ENCODE peak calls at places on chromosome 2, in five cellular contexts. One of them, this sample, is unnamed. For H3K4me1, the result is how much of the 10 kb centered on the place peaks cover.

GRCh38 chr2:182038579-182038978 is 52.9 kb downstream of the PPP1R1C start:
- ATAC-seq in lower lobe of right lung: peak
- ATAC-seq in Panc1: peak
- ATAC-seq in RWPE2: peak
- ATAC-seq in IMR-90: peak
- ATAC-seq in this sample: no peak

GRCh38 chr2:38692636-38693318 is 26.9 kb downstream of the GALM start:
- ATAC-seq in lower lobe of right lung: peak
- ATAC-seq in Panc1: no peak
- ATAC-seq in RWPE2: peak
- ATAC-seq in IMR-90: no peak
- ATAC-seq in this sample: no peak

GRCh38 chr2:68909793-68910674 is 38.8 kb upstream of the BMP10 start:
- ATAC-seq in lower lobe of right lung: peak
- ATAC-seq in Panc1: peak
- ATAC-seq in RWPE2: no peak
- ATAC-seq in IMR-90: peak
- ATAC-seq in this sample: no peak

GRCh38 chr2:110881908-110882307 is 149.5 kb downstream of the ACOXL start:
- ATAC-seq in lower lobe of right lung: no peak
- ATAC-seq in Panc1: no peak
- ATAC-seq in RWPE2: no peak
- ATAC-seq in IMR-90: no peak
- ATAC-seq in this sample: no peak

GRCh38 chr2:158497486-158497885 is 40.7 kb downstream of the PKP4 start:
- ATAC-seq in lower lobe of right lung: no peak
- ATAC-seq in Panc1: no peak
- ATAC-seq in RWPE2: peak
- ATAC-seq in IMR-90: no peak
- ATAC-seq in this sample: no peak

GRCh38 chr2:65397122-65397521 is 35.3 kb downstream of the SPRED2 start:
- ATAC-seq in lower lobe of right lung: no peak
- ATAC-seq in Panc1: no peak
- ATAC-seq in RWPE2: no peak
- ATAC-seq in IMR-90: peak
- ATAC-seq in this sample: no peak

GRCh38 chr2:74109551-74109950 is 38.2 kb downstream of the BOLA3 start:
- ATAC-seq in lower lobe of right lung: no peak
- ATAC-seq in Panc1: no peak
- ATAC-seq in RWPE2: no peak
- ATAC-seq in IMR-90: no peak
- ATAC-seq in this sample: no peak

GRCh38 chr2:159557437-159558034 is 58.8 kb downstream of the BAZ2B start:
- ATAC-seq in lower lobe of right lung: no peak
- ATAC-seq in Panc1: peak
- ATAC-seq in RWPE2: peak
- ATAC-seq in IMR-90: no peak
- ATAC-seq in this sample: no peak

GRCh38 chr2:158841839-158842238 is 46.7 kb downstream of the DAPL1 start:
- ATAC-seq in lower lobe of right lung: no peak
- ATAC-seq in Panc1: no peak
- ATAC-seq in RWPE2: no peak
- ATAC-seq in IMR-90: peak
- ATAC-seq in this sample: peak

GRCh38 chr2:127593228-127594115 is 52.5 kb upstream of the GPR17 start:
- ATAC-seq in lower lobe of right lung: no peak
- ATAC-seq in Panc1: peak
- ATAC-seq in RWPE2: no peak
- ATAC-seq in IMR-90: no peak
- ATAC-seq in this sample: peak

GRCh38 chr2:58055027-58055786 is 8.6 kb downstream of the VRK2 start:
- ATAC-seq in lower lobe of right lung: no peak
- ATAC-seq in Panc1: no peak
- ATAC-seq in RWPE2: no peak
- ATAC-seq in IMR-90: no peak
- ATAC-seq in this sample: no peak

GRCh38 chr2:61832183-61832841 is 21.5 kb downstream of the FAM161A start:
- ATAC-seq in lower lobe of right lung: no peak
- ATAC-seq in Panc1: no peak
- ATAC-seq in RWPE2: no peak
- ATAC-seq in IMR-90: no peak
- ATAC-seq in this sample: no peak

GRCh38 chr2:12928197-12928596 is 211.5 kb downstream of the TRIB2 start:
- ATAC-seq in lower lobe of right lung: no peak
- ATAC-seq in Panc1: peak
- ATAC-seq in RWPE2: peak
- ATAC-seq in IMR-90: peak
- ATAC-seq in this sample: no peak

GRCh38 chr2:197207106-197207505 is 103.5 kb downstream of the ANKRD44 start:
- ATAC-seq in lower lobe of right lung: no peak
- ATAC-seq in Panc1: no peak
- ATAC-seq in RWPE2: no peak
- ATAC-seq in IMR-90: peak
- ATAC-seq in this sample: no peak
- H3K4me3 ChIP-seq in lower lobe of right lung: no peak
- H3K4me3 ChIP-seq in Panc1: no peak
- H3K4me3 ChIP-seq in RWPE2: no peak
- H3K4me3 ChIP-seq in IMR-90: no peak
- H3K4me3 ChIP-seq in this sample: no peak

DNA sequence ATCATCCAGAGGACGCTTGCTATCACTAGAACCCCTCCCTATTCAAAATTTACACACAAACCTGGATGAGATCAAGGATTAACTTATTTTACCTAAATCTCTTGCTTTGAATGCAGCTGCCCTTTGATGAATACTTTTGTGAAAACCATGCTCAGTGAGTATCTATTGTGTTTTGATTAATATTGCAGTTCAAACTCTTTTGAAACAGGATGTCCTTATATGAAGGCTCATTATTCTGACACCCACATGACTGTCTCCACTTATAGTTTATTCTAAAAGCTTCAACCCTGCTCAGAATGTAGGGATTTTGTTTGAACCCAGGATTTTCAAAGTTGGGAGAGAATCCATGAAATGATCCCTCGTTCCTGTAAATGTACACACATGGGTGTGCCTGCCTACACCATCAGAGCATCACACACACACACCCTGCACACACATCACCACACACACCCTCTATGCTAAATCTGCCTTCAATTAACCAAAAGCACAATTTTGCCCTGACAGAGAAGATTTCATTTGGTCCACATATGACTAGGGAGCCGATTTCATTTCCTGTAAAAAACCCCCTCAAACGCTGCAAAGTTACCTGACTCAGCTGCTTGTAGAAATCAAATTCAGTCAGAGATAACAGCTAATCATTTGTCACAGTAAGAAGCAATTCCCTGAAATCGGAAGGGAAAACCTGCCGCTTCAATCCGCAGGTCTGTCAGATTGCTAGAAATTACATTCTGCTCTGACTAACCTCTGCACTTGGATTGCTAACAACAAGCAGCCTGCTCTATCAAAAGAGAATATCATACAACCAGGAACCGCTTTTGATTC is 65.2 kb downstream of the ZEB2 start:
- ATAC-seq in lower lobe of right lung: no peak
- ATAC-seq in Panc1: no peak
- ATAC-seq in RWPE2: no peak
- ATAC-seq in IMR-90: no peak
- ATAC-seq in this sample: no peak
- H3K4me1 ChIP-seq in lower lobe of right lung: half or more
- H3K4me1 ChIP-seq in Panc1: under half
- H3K4me1 ChIP-seq in RWPE2: under half
- H3K4me1 ChIP-seq in IMR-90: under half
- H3K4me1 ChIP-seq in this sample: under half

DNA sequence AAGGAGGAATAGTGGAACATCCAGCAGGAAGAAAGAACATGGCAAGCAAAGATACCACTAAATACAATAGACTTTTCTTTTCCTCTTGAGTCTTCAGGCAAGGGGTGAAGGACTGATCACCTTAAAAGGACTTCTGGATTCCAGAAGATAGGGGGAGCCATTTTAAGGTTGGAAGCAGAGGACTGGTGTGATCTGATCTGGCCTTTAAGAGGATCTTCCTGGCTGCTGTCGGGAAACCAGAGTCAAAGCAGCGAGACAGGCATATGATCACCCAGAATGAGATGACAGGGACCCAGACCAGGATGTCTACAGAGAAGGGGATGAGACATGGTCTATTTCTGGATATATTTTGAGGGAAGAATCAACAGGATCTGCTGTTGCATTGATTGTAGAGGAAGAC is 558.0 kb downstream of the STK39 start:
- ATAC-seq in lower lobe of right lung: no peak
- ATAC-seq in Panc1: no peak
- ATAC-seq in RWPE2: no peak
- ATAC-seq in IMR-90: no peak
- ATAC-seq in this sample: no peak
- TF ChIP-seq CTCF in lower lobe of right lung: no peak
- TF ChIP-seq CTCF in Panc1: peak
- TF ChIP-seq CTCF in RWPE2: no peak
- TF ChIP-seq CTCF in IMR-90: no peak
- TF ChIP-seq CTCF in this sample: no peak

GRCh38 chr2:217933326-217933993 is 69.3 kb downstream of the TNS1 start:
- ATAC-seq in lower lobe of right lung: no peak
- ATAC-seq in Panc1: no peak
- ATAC-seq in RWPE2: no peak
- ATAC-seq in IMR-90: no peak
- ATAC-seq in this sample: no peak

GRCh38 chr2:217932661-217933325 is 70.0 kb downstream of the TNS1 start:
- ATAC-seq in lower lobe of right lung: no peak
- ATAC-seq in Panc1: no peak
- ATAC-seq in RWPE2: no peak
- ATAC-seq in IMR-90: no peak
- ATAC-seq in this sample: no peak

GRCh38 chr2:217935245-217935879 is 67.4 kb downstream of the TNS1 start:
- ATAC-seq in lower lobe of right lung: no peak
- ATAC-seq in Panc1: no peak
- ATAC-seq in RWPE2: no peak
- ATAC-seq in IMR-90: peak
- ATAC-seq in this sample: no peak

GRCh38 chr2:217935901-217936684 is 66.7 kb downstream of the TNS1 start:
- ATAC-seq in lower lobe of right lung: peak
- ATAC-seq in Panc1: no peak
- ATAC-seq in RWPE2: no peak
- ATAC-seq in IMR-90: no peak
- ATAC-seq in this sample: peak

DNA sequence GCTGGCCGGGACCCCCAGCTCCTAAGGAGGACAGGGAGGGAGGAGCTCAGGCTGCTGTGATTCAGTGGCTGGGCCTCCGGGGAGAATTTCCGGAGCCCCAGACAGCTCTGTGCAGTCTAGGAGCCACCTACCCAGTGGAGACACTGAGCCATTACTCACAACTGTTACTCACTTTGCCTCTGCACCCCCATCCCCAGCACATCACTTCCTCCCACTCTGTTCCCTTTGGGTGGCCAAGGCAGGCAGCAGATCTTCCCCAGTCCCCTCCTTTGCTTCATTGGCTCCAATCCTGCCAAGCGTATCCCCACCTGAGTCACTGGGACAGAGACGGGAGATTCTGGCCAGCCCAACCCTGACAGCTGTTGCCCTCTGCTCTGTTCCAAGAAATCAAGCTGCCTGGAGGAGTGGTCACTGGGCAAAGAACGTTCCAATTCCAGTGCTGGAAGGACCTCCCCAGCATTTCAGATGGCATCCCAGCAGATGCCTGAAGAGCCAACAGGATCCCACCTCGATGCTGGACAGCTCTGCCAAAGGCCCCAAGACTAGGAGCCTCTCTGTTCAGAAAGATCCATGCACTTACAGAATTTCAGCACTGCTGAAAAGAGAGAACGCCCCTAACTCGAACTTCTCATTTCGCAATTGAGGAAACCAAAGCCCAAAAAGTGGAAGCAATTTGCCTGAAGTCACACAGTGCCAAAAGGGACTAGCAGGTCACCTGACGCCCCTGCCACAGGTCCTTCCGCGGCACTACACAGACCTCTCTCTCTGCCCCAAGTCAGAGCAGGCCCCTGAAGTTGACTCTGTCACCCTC is 68.3 kb downstream of the TNS1 start:
- ATAC-seq in lower lobe of right lung: peak
- ATAC-seq in Panc1: no peak
- ATAC-seq in RWPE2: peak
- ATAC-seq in IMR-90: peak
- ATAC-seq in this sample: peak
- H3K4me3 ChIP-seq in lower lobe of right lung: peak
- H3K4me3 ChIP-seq in Panc1: no peak
- H3K4me3 ChIP-seq in RWPE2: no peak
- H3K4me3 ChIP-seq in IMR-90: no peak
- H3K4me3 ChIP-seq in this sample: peak

GRCh38 chr2:120708944-120709607 is 26.6 kb upstream of the GLI2 start:
- ATAC-seq in lower lobe of right lung: no peak
- ATAC-seq in Panc1: no peak
- ATAC-seq in RWPE2: no peak
- ATAC-seq in IMR-90: no peak
- ATAC-seq in this sample: no peak

GRCh38 chr2:120707816-120708215 is 27.9 kb upstream of the GLI2 start:
- ATAC-seq in lower lobe of right lung: no peak
- ATAC-seq in Panc1: no peak
- ATAC-seq in RWPE2: no peak
- ATAC-seq in IMR-90: no peak
- ATAC-seq in this sample: no peak

GRCh38 chr2:120711694-120712093 is 24.0 kb upstream of the GLI2 start:
- ATAC-seq in lower lobe of right lung: no peak
- ATAC-seq in Panc1: no peak
- ATAC-seq in RWPE2: no peak
- ATAC-seq in IMR-90: no peak
- ATAC-seq in this sample: no peak

GRCh38 chr2:120710256-120710655 is 25.4 kb upstream of the GLI2 start:
- ATAC-seq in lower lobe of right lung: no peak
- ATAC-seq in Panc1: no peak
- ATAC-seq in RWPE2: no peak
- ATAC-seq in IMR-90: no peak
- ATAC-seq in this sample: no peak

DNA sequence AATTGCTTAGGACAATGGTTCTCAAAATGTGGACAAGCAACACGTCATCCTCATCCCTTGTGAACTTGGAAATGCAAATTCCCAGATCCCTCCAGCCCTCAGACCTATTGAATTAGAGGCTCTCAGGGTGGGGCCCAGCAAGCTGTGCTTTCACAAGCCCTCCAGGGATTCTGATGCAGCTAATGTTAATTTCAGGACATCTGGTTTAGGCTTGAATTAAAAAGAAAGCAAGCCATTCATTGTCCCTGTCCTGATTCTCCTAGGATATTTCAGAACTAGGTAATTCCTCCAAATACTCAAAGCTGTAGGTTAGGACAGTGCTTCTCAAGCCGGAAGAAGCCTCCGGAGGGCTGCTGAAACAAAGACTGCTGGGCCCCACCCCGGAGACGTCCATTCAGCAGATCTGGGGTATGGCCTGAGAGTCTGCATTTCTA is 26.0 kb upstream of the GLI2 start:
- ATAC-seq in lower lobe of right lung: no peak
- ATAC-seq in Panc1: no peak
- ATAC-seq in RWPE2: no peak
- ATAC-seq in IMR-90: no peak
- ATAC-seq in this sample: peak
- H3K4me1 ChIP-seq in lower lobe of right lung: under half
- H3K4me1 ChIP-seq in Panc1: under half
- H3K4me1 ChIP-seq in RWPE2: under half
- H3K4me1 ChIP-seq in IMR-90: under half
- H3K4me1 ChIP-seq in this sample: under half

This sample was measured in gastroesophageal sphincter.